ENCODE peak calls at places on chromosomes 1 and 21, in seven cellular contexts. W is H1, M is A549, K is heart left ventricle, J is breast epithelium, A is stomach, O is transverse colon. C is an unnamed sample.

GRCh38 chr1:241424480-241424971 is 67.5 kb upstream of the RGS7 start:
- DNase-seq in J (no peak), M (no peak), O (no peak), A (peak), K (no peak), W (peak), C (peak)

GRCh38 chr1:19735419-19736127 is 64.1 kb downstream of the TMCO4 start:
- DNase-seq in M (peak), A (no peak), O (peak), K (peak), W (no peak), J (no peak), C (no peak)

GRCh38 chr1:116478621-116479020 is 92.2 kb downstream of the CD58 start:
- DNase-seq in J (no peak), M (no peak), K (no peak), A (no peak), O (no peak), W (no peak), C (no peak)

GRCh38 chr1:212247179-212247721 is 38.0 kb upstream of the PPP2R5A start:
- DNase-seq in W (no peak), K (no peak), J (no peak), M (no peak), A (no peak), O (no peak), C (no peak)

GRCh38 chr1:26138974-26139558 is 19.8 kb upstream of the FAM110D start:
- DNase-seq in J (no peak), K (no peak), W (peak), M (no peak), A (no peak), O (no peak), C (no peak)

GRCh38 chr1:24555591-24556413 is at the start of gene NCMAP:
- DNase-seq in W (peak), M (no peak), A (peak), K (no peak), O (peak), J (peak), C (peak)

GRCh38 chr21:32690085-32690484 is 37.7 kb downstream of the SYNJ1 start:
- DNase-seq in A (no peak), K (no peak), O (no peak), W (no peak), J (no peak), M (no peak), C (no peak)

GRCh38 chr1:73839922-73840321 is 358.1 kb downstream of the LRRIQ3 start:
- DNase-seq in O (no peak), W (no peak), K (no peak), J (no peak), M (peak), A (no peak), C (no peak)

GRCh38 chr1:10753279-10753678 is 43.2 kb downstream of the CASZ1 start:
- DNase-seq in W (peak), O (no peak), A (no peak), K (no peak), M (no peak), J (no peak), C (no peak)

GRCh38 chr1:98099501-98099900 is 178.7 kb upstream of the DPYD start:
- DNase-seq in O (no peak), A (no peak), J (no peak), K (no peak), W (no peak), M (no peak), C (no peak)

GRCh38 chr21:33395866-33396265 is 7.3 kb upstream of the IFNGR2 start:
- DNase-seq in W (no peak), J (no peak), O (no peak), A (no peak), M (no peak), K (no peak), C (no peak)

GRCh38 chr1:1237874-1238701 is 6.1 kb downstream of the B3GALT6 start:
- DNase-seq in A (no peak), M (no peak), K (no peak), J (peak), O (peak), W (no peak), C (peak)

GRCh38 chr1:54221867-54222484 is 22.0 kb downstream of the MRPL37 start:
- DNase-seq in K (no peak), W (no peak), J (no peak), O (no peak), A (no peak), M (no peak), C (no peak)

GRCh38 chr1:14897080-14897449 is 256.5 kb upstream of the TMEM51 start:
- DNase-seq in A (no peak), J (no peak), W (no peak), M (peak), K (no peak), O (no peak), C (no peak)

GRCh38 chr1:205061665-205062069 is 18.7 kb downstream of the CNTN2 start:
- DNase-seq in W (peak), A (peak), O (peak), M (peak), J (peak), K (peak), C (peak)

GRCh38 chr1:205061227-205061626 is 18.2 kb downstream of the CNTN2 start:
- DNase-seq in M (no peak), W (no peak), O (no peak), A (no peak), J (no peak), K (no peak), C (no peak)

GRCh38 chr1:205064301-205064700 is 20.0 kb downstream of the TMEM81 start:
- DNase-seq in A (no peak), K (no peak), O (no peak), J (no peak), W (no peak), M (no peak), C (no peak)

GRCh38 chr1:205062319-205062718 is 19.3 kb downstream of the CNTN2 start:
- DNase-seq in M (no peak), K (no peak), J (no peak), W (no peak), A (no peak), O (no peak), C (no peak)

GRCh38 chr1:205062895-205063294 is 19.9 kb downstream of the CNTN2 start:
- DNase-seq in A (no peak), M (no peak), W (no peak), K (no peak), O (no peak), J (no peak), C (no peak)
- H3K4me3 ChIP-seq in A (no peak), M (no peak), W (no peak), K (no peak), O (no peak), J (no peak), C (no peak)

GRCh38 chr1:183806650-183807049 is 1.7 kb downstream of the RGL1 start:
- DNase-seq in W (no peak), J (no peak), K (no peak), A (no peak), M (no peak), O (no peak), C (no peak)
- TF ChIP-seq POLR2A in W (no peak), J (no peak), K (no peak), A (no peak), M (no peak), O (no peak), C (no peak)

GRCh38 chr1:244837597-244838258 is 2.3 kb downstream of the COX20 start:
- DNase-seq in M (peak), J (no peak), W (no peak), K (no peak), A (no peak), O (no peak), C (no peak)
- H3K4me3 ChIP-seq in M (peak), J (no peak), W (peak), K (peak), A (peak), O (peak), C (no peak)

DNA sequence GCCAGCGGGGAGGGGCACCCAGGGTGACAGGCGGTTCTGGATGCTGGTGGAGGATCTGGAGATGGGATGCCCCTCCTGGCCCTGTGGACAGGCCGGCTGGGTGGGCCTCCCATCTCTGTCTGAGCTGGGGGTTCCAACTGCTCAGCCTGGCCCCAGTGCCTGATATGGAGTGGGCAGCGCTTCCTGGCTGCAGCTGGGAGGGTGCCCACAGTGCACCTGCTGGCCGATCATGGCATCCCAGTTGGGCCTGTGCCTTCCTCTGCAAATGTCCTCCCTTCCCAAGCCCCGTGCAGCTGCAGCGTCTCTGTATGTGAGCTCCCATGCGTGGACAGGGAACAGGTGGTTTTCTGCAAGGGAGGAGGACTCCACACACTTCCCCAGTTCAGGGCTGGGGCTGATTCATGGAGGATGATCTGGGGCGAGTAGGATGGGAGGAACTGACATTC is 2.1 kb downstream of the PFKL start:
- DNase-seq in W (no peak), O (peak), K (no peak), A (peak), J (no peak), M (no peak), C (no peak)
- TF ChIP-seq POLR2A in W (no peak), O (no peak), K (no peak), A (no peak), J (no peak), M (no peak), C (no peak)

DNA sequence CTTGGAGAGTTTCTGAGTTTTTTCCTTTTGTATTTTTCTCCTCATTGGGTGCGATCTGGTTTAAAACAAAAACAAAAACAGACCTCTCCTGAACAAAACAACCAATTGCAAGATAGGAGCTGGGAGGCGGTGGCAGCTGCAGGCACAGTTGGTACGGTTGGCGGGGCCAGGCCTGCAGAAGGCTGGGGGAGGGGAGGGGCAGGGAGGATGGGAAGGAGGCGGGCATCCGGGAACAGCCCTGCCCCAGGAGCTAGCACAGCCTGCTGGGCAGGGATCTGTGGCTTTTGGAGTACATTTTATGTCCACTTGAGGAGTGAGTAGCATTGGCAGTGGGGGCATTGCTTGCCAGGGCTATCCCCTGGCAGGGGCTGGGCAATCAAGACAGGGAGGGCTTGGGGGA is 5.2 kb downstream of the CAPN9 start:
- DNase-seq in W (peak), A (peak), M (no peak), O (peak), J (peak), K (no peak), C (peak)
- H3K4me3 ChIP-seq in W (peak), A (no peak), M (no peak), O (peak), J (no peak), K (no peak), C (no peak)

DNA sequence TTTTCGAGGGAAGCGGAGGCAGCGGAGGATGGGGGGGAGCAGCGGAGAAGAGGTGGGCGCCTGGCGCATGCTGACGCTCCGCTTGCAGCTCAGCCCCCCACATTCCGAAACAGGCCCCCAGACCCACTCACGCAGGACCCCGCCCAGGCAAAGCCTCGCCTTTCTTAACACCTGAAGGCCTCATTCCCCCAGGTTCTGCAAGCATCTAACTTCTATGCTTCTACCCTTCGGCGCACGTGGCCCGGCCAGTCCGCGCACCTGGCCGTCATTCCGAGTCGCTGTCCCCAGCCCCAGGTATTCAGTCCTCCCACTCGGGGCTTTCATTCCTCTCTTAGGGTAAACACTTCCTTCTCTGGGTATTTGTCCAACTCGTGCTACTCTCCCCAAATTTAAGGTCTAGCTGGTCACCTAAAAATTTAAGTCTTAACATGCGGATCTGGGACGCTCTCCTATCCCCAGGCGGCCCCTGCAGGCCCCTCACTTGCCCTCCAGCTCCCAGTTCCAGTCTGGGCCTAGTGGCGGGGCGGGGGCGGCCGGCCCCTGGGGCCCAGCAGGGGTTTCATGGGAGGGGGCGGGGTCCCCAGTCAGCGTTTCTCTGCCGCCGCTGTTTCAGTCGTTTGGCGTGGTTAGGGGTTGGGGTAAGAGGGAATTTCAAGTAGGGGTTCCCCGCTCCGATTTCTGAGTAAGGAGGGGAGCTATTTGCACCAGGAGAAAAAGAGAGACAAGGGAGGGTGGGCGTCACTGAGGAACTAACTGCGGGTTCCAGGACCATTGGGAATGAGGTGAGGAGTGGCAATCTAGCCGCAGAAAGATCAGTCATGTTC is 2.7 kb upstream of the ZBTB7B start:
- DNase-seq in J (peak), A (peak), K (no peak), M (peak), O (peak), W (peak), C (no peak)
- TF ChIP-seq POLR2A in J (no peak), A (no peak), K (no peak), M (no peak), O (no peak), W (no peak), C (no peak)

GRCh38 chr1:207089627-207090265 is 1.1 kb downstream of the C4BPB start:
- DNase-seq in W (no peak), A (no peak), M (no peak), K (no peak), J (no peak), O (no peak), C (peak)
- H3K4me3 ChIP-seq in W (no peak), A (peak), M (no peak), K (no peak), J (peak), O (peak), C (no peak)

GRCh38 chr1:149886396-149887195 is 12.8 kb upstream of the BOLA1 start:
- DNase-seq in K (peak), O (peak), J (peak), A (peak), M (peak), W (peak), C (peak)

GRCh38 chr1:149885364-149886111 is 13.8 kb upstream of the BOLA1 start:
- DNase-seq in K (peak), J (peak), A (peak), W (peak), O (peak), M (peak), C (peak)

GRCh38 chr1:149887456-149888159 is 11.8 kb upstream of the BOLA1 start:
- DNase-seq in K (peak), A (peak), W (peak), M (peak), O (peak), J (peak), C (peak)

GRCh38 chr1:149888999-149889289 is 10.4 kb upstream of the BOLA1 start:
- DNase-seq in O (no peak), J (peak), K (no peak), A (peak), W (no peak), M (no peak), C (no peak)

GRCh38 chr1:149888160-149888998 is 11.0 kb upstream of the BOLA1 start:
- DNase-seq in M (peak), K (peak), A (peak), J (peak), O (peak), W (peak), C (peak)
- TF ChIP-seq POLR2A in M (peak), K (peak), A (peak), J (no peak), O (no peak), W (peak), C (peak)

GRCh38 chr1:32869844-32870614 is 683 bp downstream of the FNDC5 start:
- DNase-seq in O (no peak), A (no peak), J (no peak), W (peak), M (no peak), K (no peak), C (no peak)
- H3K4me3 ChIP-seq in O (peak), A (peak), J (peak), W (peak), M (peak), K (peak), C (no peak)

GRCh38 chr1:159972443-159973205 is 18.6 kb upstream of the SLAMF9 start:
- DNase-seq in A (no peak), O (no peak), W (no peak), K (no peak), J (no peak), M (no peak), C (peak)
- TF ChIP-seq POLR2A in A (no peak), O (no peak), W (no peak), K (no peak), J (no peak), M (no peak), C (no peak)

C was measured in upper lobe of left lung.